ENCODE peak calls at places on chromosomes 5 and 9, in ten cellular contexts. V is neural crest cell; I is amniotic stem cell; P is activated CD8-positive, alpha-beta memory T cell treated with anti-CD3 and anti-CD28 coated beads, Interleukin-2, amount 50 U/mL, for 48 hours; T is GM23248; S is fibroblast of pulmonary artery; L is EH; C is activated CD4-positive, alpha-beta T cell treated with anti-CD3 and anti-CD28 coated beads for 4 hours; M is KBM-7; K is anterior cingulate cortex. A is an unnamed sample.

GRCh38 chr5:180628827-180629702 is 20.3 kb downstream of the FLT4 start:
- DNase-seq in V (no peak), I (no peak), P (no peak), T (no peak), S (no peak), L (no peak), C (no peak), M (no peak), K (no peak), A (no peak)

GRCh38 chr5:168782172-168782571 is 203.0 kb upstream of the PANK3 start:
- DNase-seq in V (no peak), I (no peak), P (no peak), T (no peak), S (no peak), L (no peak), C (no peak), M (no peak), K (no peak), A (no peak)

GRCh38 chr5:149466457-149466972 is 84.7 kb downstream of the CSNK1A1 start:
- DNase-seq in V (no peak), I (no peak), P (no peak), T (peak), S (peak), L (peak), C (peak), M (peak), K (no peak), A (peak)

GRCh38 chr5:98103807-98104206 is 669.7 kb upstream of the RGMB start:
- DNase-seq in V (no peak), I (no peak), P (no peak), T (no peak), S (no peak), L (no peak), C (no peak), M (no peak), K (no peak), A (no peak)

GRCh38 chr9:22214497-22215031 is 205.5 kb upstream of the CDKN2B start:
- DNase-seq in V (no peak), I (no peak), P (no peak), T (peak), S (no peak), L (peak), C (no peak), M (no peak), K (no peak), A (no peak)

GRCh38 chr5:150601774-150602345 is 38.6 kb upstream of the SYNPO start:
- DNase-seq in V (no peak), I (no peak), P (no peak), T (no peak), S (no peak), L (no peak), C (no peak), M (no peak), K (no peak), A (peak)

GRCh38 chr5:138180183-138180782 is 1.4 kb downstream of the KIF20A start:
- DNase-seq in V (peak), I (peak), P (no peak), T (peak), S (peak), L (peak), C (no peak), M (peak), K (no peak), A (no peak)

GRCh38 chr5:86971034-86971511 is 296.6 kb upstream of the RASA1 start:
- DNase-seq in V (no peak), I (no peak), P (no peak), T (peak), S (peak), L (peak), C (no peak), M (peak), K (no peak), A (no peak)

GRCh38 chr9:108671156-108671555 is 184.6 kb downstream of the ACTL7B start:
- DNase-seq in V (no peak), I (no peak), P (no peak), T (peak), S (peak), L (peak), C (no peak), M (no peak), K (no peak), A (no peak)

GRCh38 chr9:118000581-118000980 is 296.4 kb downstream of the TLR4 start:
- DNase-seq in V (no peak), I (no peak), P (no peak), T (no peak), S (no peak), L (no peak), C (no peak), M (no peak), K (no peak), A (no peak)

GRCh38 chr5:51225671-51226419 is 157.4 kb upstream of the ISL1 start:
- DNase-seq in V (no peak), I (no peak), P (no peak), T (peak), S (no peak), L (no peak), C (no peak), M (no peak), K (no peak), A (no peak)

GRCh38 chr5:76403713-76403962 is 553 bp downstream of the IQGAP2 start:
- DNase-seq in V (peak), I (no peak), P (no peak), T (no peak), S (no peak), L (no peak), C (no peak), M (peak), K (no peak), A (no peak)

GRCh38 chr5:102536323-102536928 is 37.6 kb upstream of the SLCO6A1 start:
- DNase-seq in V (no peak), I (no peak), P (no peak), T (peak), S (peak), L (peak), C (no peak), M (peak), K (no peak), A (no peak)

GRCh38 chr5:34656700-34657549 is 797 bp downstream of the RAI14 start:
- DNase-seq in V (peak), I (no peak), P (peak), T (peak), S (no peak), L (peak), C (no peak), M (peak), K (no peak), A (peak)

GRCh38 chr9:20189871-20190270 is 401.0 kb upstream of the SLC24A2 start:
- DNase-seq in V (no peak), I (no peak), P (no peak), T (no peak), S (no peak), L (no peak), C (no peak), M (no peak), K (no peak), A (no peak)

GRCh38 chr9:109903515-109904138 is 123.6 kb downstream of the PALM2AKAP2 start:
- DNase-seq in V (peak), I (peak), P (no peak), T (peak), S (peak), L (peak), C (peak), M (peak), K (peak), A (no peak)

GRCh38 chr9:137195525-137196220 is 4.9 kb downstream of the TPRN start:
- DNase-seq in V (no peak), I (no peak), P (no peak), T (no peak), S (no peak), L (no peak), C (no peak), M (no peak), K (no peak), A (no peak)

GRCh38 chr5:74575741-74576538 is 64.6 kb downstream of the ENC1 start:
- DNase-seq in V (no peak), I (no peak), P (no peak), T (peak), S (peak), L (peak), C (peak), M (no peak), K (no peak), A (no peak)

GRCh38 chr9:97773723-97774122 is 76.6 kb upstream of the XPA start:
- DNase-seq in V (no peak), I (no peak), P (no peak), T (peak), S (peak), L (peak), C (no peak), M (no peak), K (no peak), A (no peak)

GRCh38 chr5:72412283-72413055 is 92.3 kb downstream of the PTCD2 start:
- DNase-seq in V (no peak), I (no peak), P (no peak), T (peak), S (peak), L (peak), C (no peak), M (no peak), K (no peak), A (no peak)

GRCh38 chr5:89546658-89547057 is 663.7 kb upstream of the MEF2C start:
- DNase-seq in V (no peak), I (no peak), P (no peak), T (no peak), S (no peak), L (no peak), C (no peak), M (no peak), K (no peak), A (no peak)

GRCh38 chr5:158908690-158909325 is 190.9 kb downstream of the EBF1 start:
- DNase-seq in V (no peak), I (no peak), P (no peak), T (no peak), S (no peak), L (no peak), C (no peak), M (no peak), K (no peak), A (no peak)

GRCh38 chr5:34563951-34564705 is 92.0 kb upstream of the RAI14 start:
- DNase-seq in V (no peak), I (peak), P (no peak), T (peak), S (peak), L (no peak), C (no peak), M (no peak), K (no peak), A (no peak)

GRCh38 chr5:172834570-172835245 is 657 bp downstream of the ERGIC1 start:
- DNase-seq in V (peak), I (no peak), P (no peak), T (peak), S (peak), L (peak), C (no peak), M (peak), K (peak), A (peak)

GRCh38 chr5:142767178-142767577 is 3.0 kb upstream of the ARHGAP26 start:
- DNase-seq in V (no peak), I (no peak), P (no peak), T (no peak), S (no peak), L (no peak), C (no peak), M (no peak), K (no peak), A (no peak)

GRCh38 chr5:157045601-157046000 is 13.3 kb downstream of the HAVCR1 start:
- DNase-seq in V (no peak), I (no peak), P (no peak), T (no peak), S (no peak), L (no peak), C (no peak), M (no peak), K (no peak), A (no peak)

GRCh38 chr9:121073038-121073437 is 1.7 kb upstream of the CNTRL start:
- DNase-seq in V (no peak), I (no peak), P (no peak), T (peak), S (peak), L (peak), C (no peak), M (peak), K (no peak), A (no peak)

GRCh38 chr9:101639301-101639700 is 44.5 kb upstream of the PPP3R2 start:
- DNase-seq in V (no peak), I (no peak), P (no peak), T (no peak), S (no peak), L (no peak), C (no peak), M (no peak), K (no peak), A (no peak)

GRCh38 chr9:120151149-120151548 is 428.8 kb downstream of the CDK5RAP2 start:
- DNase-seq in V (no peak), I (no peak), P (no peak), T (no peak), S (no peak), L (no peak), C (no peak), M (no peak), K (no peak), A (no peak)

GRCh38 chr5:139301766-139302499 is 8.4 kb downstream of the MATR3 start:
- DNase-seq in V (no peak), I (no peak), P (no peak), T (peak), S (no peak), L (peak), C (no peak), M (no peak), K (no peak), A (no peak)

GRCh38 chr5:158560170-158560569 is 539.5 kb downstream of the EBF1 start:
- DNase-seq in V (no peak), I (no peak), P (no peak), T (peak), S (no peak), L (no peak), C (no peak), M (no peak), K (no peak), A (no peak)

GRCh38 chr5:72596956-72597355 is 89.7 kb upstream of the ZNF366 start:
- DNase-seq in V (no peak), I (no peak), P (no peak), T (peak), S (peak), L (no peak), C (no peak), M (no peak), K (no peak), A (no peak)

GRCh38 chr9:119961774-119962408 is 592.7 kb upstream of the BRINP1 start:
- DNase-seq in V (peak), I (no peak), P (peak), T (peak), S (peak), L (peak), C (no peak), M (peak), K (peak), A (no peak)

GRCh38 chr9:38362912-38363588 is 29.5 kb upstream of the ALDH1B1 start:
- DNase-seq in V (peak), I (peak), P (no peak), T (peak), S (peak), L (peak), C (no peak), M (peak), K (peak), A (no peak)

GRCh38 chr5:91332267-91333044 is 50.7 kb downstream of the ARRDC3 start:
- DNase-seq in V (no peak), I (no peak), P (no peak), T (peak), S (peak), L (peak), C (no peak), M (no peak), K (no peak), A (no peak)

GRCh38 chr9:34554211-34555001 is 31.6 kb upstream of the ENHO start:
- DNase-seq in V (no peak), I (no peak), P (no peak), T (peak), S (no peak), L (peak), C (no peak), M (no peak), K (no peak), A (peak)

GRCh38 chr5:118121258-118121657 is 867.1 kb downstream of the DTWD2 start:
- DNase-seq in V (no peak), I (no peak), P (no peak), T (no peak), S (no peak), L (no peak), C (no peak), M (no peak), K (no peak), A (no peak)

GRCh38 chr5:141879941-141880738 is 1.9 kb upstream of the PCDH1 start:
- DNase-seq in V (no peak), I (no peak), P (peak), T (no peak), S (no peak), L (no peak), C (no peak), M (no peak), K (peak), A (no peak)

GRCh38 chr5:6553986-6554385 is 78.9 kb downstream of the NSUN2 start:
- DNase-seq in V (no peak), I (no peak), P (no peak), T (no peak), S (no peak), L (no peak), C (no peak), M (no peak), K (no peak), A (no peak)

A was measured in chondrocyte.